ENCODE peak calls at places on chromosomes 3 and 15, in seven cellular contexts. B, C, K, N, S, X and P are unnamed samples.

GRCh38 chr3:119524931-119525662 is 26.8 kb downstream of the TIMMDC1 start:
- DNase-seq in B (peak), C (peak), K (no peak), N (peak), S (peak), X (peak), P (no peak)

GRCh38 chr15:91942676-91943417 is 89.3 kb downstream of the SLCO3A1 start:
- DNase-seq in B (no peak), C (peak), K (peak), N (no peak), S (no peak), X (peak), P (no peak)

GRCh38 chr15:90394074-90394473 is 6.0 kb downstream of the IQGAP1 start:
- DNase-seq in B (no peak), C (no peak), K (no peak), N (no peak), S (no peak), X (no peak), P (no peak)

GRCh38 chr15:45147606-45148005 is 17.8 kb downstream of the DUOX1 start:
- DNase-seq in B (no peak), C (no peak), K (no peak), N (no peak), S (no peak), X (no peak), P (no peak)

GRCh38 chr3:115648559-115648958 is 25.2 kb downstream of the GAP43 start:
- DNase-seq in B (no peak), C (no peak), K (peak), N (no peak), S (no peak), X (no peak), P (no peak)

GRCh38 chr3:141530133-141530768 is 43.4 kb downstream of the RASA2 start:
- DNase-seq in B (no peak), C (peak), K (peak), N (no peak), S (no peak), X (peak), P (no peak)

GRCh38 chr15:65583701-65584100 is 27.2 kb downstream of the INTS14 start:
- DNase-seq in B (no peak), C (peak), K (peak), N (peak), S (no peak), X (no peak), P (peak)

GRCh38 chr15:64009241-64009640 is 37.0 kb downstream of the DAPK2 start:
- DNase-seq in B (no peak), C (no peak), K (no peak), N (no peak), S (no peak), X (no peak), P (no peak)

GRCh38 chr15:99564221-99565030 is 1.4 kb upstream of the MEF2A start:
- DNase-seq in B (peak), C (peak), K (peak), N (peak), S (no peak), X (no peak), P (no peak)

GRCh38 chr15:61796056-61796455 is 264.2 kb downstream of the VPS13C start:
- DNase-seq in B (no peak), C (no peak), K (peak), N (no peak), S (no peak), X (no peak), P (no peak)

GRCh38 chr3:37227870-37228549 is 53.6 kb upstream of the LRRFIP2 start:
- DNase-seq in B (no peak), C (no peak), K (no peak), N (no peak), S (no peak), X (no peak), P (no peak)

GRCh38 chr3:37229291-37229690 is 54.9 kb upstream of the LRRFIP2 start:
- DNase-seq in B (no peak), C (no peak), K (no peak), N (no peak), S (no peak), X (no peak), P (no peak)

GRCh38 chr3:37228734-37229133 is 54.4 kb upstream of the LRRFIP2 start:
- DNase-seq in B (no peak), C (no peak), K (no peak), N (no peak), S (no peak), X (no peak), P (no peak)

GRCh38 chr3:37225481-37225880 is 51.1 kb upstream of the LRRFIP2 start:
- DNase-seq in B (no peak), C (no peak), K (no peak), N (no peak), S (no peak), X (no peak), P (no peak)

GRCh38 chr3:37229740-37230139 is 55.4 kb upstream of the LRRFIP2 start:
- DNase-seq in B (no peak), C (no peak), K (no peak), N (no peak), S (no peak), X (no peak), P (no peak)
- H3K23ac ChIP-seq in B (no peak), C (no peak), K (no peak), N (no peak), S (no peak), X (no peak), P (no peak)

DNA sequence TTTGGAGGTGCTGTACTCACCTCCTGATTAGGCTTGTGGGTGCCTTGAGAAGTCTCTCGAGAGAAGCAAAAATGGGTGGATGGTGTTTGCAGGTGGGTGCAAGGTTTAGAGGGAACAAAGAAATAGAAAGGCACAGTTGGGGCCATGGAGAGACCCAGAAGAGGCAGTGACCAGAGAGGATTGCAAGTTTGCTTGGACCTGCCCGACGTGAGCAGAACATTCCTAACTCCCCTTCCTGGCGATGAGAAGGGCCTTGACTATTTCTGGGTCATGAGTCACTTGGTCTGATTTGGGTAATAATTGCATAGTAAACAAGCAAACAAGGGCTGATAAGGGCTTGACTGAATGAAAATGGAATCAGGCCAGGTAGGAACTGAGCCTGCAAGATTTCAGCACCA is 7.0 kb upstream of the CTSH start:
- DNase-seq in B (no peak), C (peak), K (peak), N (peak), S (no peak), X (peak), P (no peak)
- H3K9ac ChIP-seq in B (no peak), C (no peak), K (no peak), N (no peak), S (no peak), X (no peak), P (no peak)

DNA sequence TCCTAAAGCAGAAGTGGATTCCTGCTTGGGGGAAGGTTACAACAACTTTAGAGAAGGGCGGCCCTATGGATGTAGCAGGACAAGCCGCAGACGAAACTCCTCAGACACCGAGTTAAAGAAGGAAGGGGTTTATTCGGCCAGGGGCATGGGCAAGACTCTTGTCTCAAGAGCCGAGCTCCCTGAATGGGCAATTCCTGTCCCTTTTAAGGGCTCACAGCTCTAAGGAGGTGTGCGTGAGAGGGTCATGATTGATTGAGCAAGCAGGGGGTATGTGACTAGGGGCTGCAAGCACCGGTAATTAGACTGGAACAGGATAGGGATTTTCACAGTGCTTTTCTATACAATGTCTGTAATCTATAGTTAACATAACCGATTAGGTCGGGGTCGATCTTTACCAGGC is 879 bp upstream of the PDHB start:
- DNase-seq in B (peak), C (peak), K (no peak), N (peak), S (no peak), X (no peak), P (peak)
- H3K4me2 ChIP-seq in B (peak), C (no peak), K (no peak), N (peak), S (peak), X (no peak), P (peak)

GRCh38 chr3:56795097-56795806 is 6.5 kb downstream of the ARHGEF3 start:
- DNase-seq in B (no peak), C (peak), K (peak), N (peak), S (no peak), X (no peak), P (no peak)
- H3K23ac ChIP-seq in B (no peak), C (no peak), K (no peak), N (no peak), S (no peak), X (no peak), P (no peak)

GRCh38 chr15:56366211-56366610 is 985 bp downstream of the TEX9 start:
- DNase-seq in B (no peak), C (no peak), K (no peak), N (peak), S (no peak), X (no peak), P (no peak)

GRCh38 chr15:56369234-56369633 is 4.0 kb downstream of the TEX9 start:
- DNase-seq in B (no peak), C (no peak), K (no peak), N (no peak), S (no peak), X (no peak), P (no peak)

GRCh38 chr15:56367156-56367555 is 1.9 kb downstream of the TEX9 start:
- DNase-seq in B (no peak), C (no peak), K (no peak), N (no peak), S (no peak), X (no peak), P (no peak)

GRCh38 chr15:56371495-56372147 is 6.4 kb downstream of the TEX9 start:
- DNase-seq in B (no peak), C (no peak), K (no peak), N (no peak), S (no peak), X (no peak), P (no peak)
- H3K9ac ChIP-seq in B (no peak), C (no peak), K (no peak), N (no peak), S (no peak), X (no peak), P (no peak)

DNA sequence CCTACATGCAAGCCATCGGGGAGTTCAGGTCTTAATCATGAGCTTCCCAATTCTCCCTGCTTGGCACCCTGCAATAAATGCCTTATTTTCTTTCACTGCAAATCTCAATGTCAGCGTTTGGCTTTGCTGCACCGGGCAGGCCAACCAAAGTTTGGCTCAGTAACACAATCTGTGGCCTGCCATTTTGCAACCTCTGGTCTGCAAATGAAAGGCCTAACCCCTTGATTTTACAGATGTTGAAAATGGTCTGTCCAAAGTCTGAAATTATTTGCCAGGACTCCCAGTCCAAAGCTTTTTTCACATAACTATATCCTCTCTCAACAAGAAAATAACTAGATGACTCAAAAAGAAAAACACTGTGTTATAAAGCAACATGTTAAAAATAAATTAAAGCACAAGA is 34.0 kb upstream of the LEKR1 start:
- DNase-seq in B (no peak), C (no peak), K (no peak), N (no peak), S (no peak), X (no peak), P (no peak)
- H3K4me2 ChIP-seq in B (no peak), C (no peak), K (no peak), N (no peak), S (no peak), X (no peak), P (no peak)

DNA sequence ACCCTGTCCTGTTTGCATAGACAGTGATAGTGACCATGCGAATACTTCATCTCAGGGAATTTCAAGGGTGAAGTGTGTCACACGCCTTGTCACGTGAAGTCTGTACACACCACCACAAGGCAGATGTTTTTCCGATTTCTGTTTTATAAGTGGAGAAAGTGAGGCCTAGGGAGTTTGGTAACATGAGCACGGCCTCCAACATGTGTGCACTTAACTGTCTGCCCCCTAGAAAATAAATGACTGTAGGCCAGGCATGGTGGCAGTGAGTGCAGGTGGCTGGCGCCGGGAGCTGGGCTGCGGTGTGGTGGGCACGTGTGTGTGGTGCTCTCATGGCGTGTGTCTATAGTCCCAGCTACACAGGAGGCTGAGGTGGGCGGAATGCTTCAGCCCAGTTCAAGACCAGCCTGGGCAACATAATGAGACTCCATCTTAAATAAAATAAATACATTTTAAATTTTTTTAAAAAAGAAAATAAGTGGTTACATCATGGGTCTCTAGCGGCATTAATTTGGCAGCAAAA is 42.0 kb downstream of the WHAMM start:
- DNase-seq in B (no peak), C (no peak), K (no peak), N (no peak), S (no peak), X (no peak), P (no peak)
- H3K23ac ChIP-seq in B (no peak), C (no peak), K (no peak), N (no peak), S (no peak), X (no peak), P (no peak)

GRCh38 chr3:112043621-112044201 is 9.2 kb downstream of the TMPRSS7 start:
- DNase-seq in B (peak), C (peak), K (peak), N (peak), S (peak), X (peak), P (peak)
- H3K9ac ChIP-seq in B (no peak), C (peak), K (no peak), N (no peak), S (no peak), X (no peak), P (no peak)

DNA sequence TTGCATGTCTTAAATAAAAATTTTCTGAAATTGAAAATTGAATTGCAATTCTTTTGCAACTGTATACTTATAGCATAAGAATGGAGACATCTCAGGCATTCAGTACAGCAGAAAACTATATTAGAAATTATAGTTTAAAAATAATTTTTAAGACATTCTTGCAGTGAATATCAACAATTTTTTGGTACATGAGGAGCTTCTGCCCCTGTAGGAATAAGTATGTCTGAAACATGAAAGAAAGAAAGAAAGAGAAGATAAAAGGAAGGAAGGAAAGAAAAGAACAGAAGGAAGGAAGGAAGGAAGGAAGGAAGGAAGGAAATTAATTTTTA is 165.0 kb downstream of the GMNC start:
- DNase-seq in B (no peak), C (no peak), K (no peak), N (no peak), S (no peak), X (no peak), P (no peak)
- H3K4me2 ChIP-seq in B (no peak), C (no peak), K (no peak), N (no peak), S (no peak), X (no peak), P (no peak)